ENCODE peak calls at places on chromosomes 7 and 10, in eight cellular contexts. One of them, this sample, is unnamed.
A peak's percentile ranks its signal among the peaks of the same experiment; 100 is the strongest.

GRCh38 chr7:81960026-81960425 is 190.2 kb upstream of the HGF start:
- DNase-seq in H54: no peak
- DNase-seq in foreskin fibroblast: no peak
- DNase-seq in HEK293T: no peak
- DNase-seq in testis: no peak
- DNase-seq in stimulated activated CD4-positive, alpha-beta T cell treated with anti-CD3 and anti-CD28 coated beads, Interleukin-4, amount 100 ng/mL, for 1 hour: no peak
- DNase-seq in H7: no peak
- DNase-seq in colonic mucosa: no peak
- DNase-seq in this sample: no peak

GRCh38 chr7:14666304-14666703 is 236.2 kb downstream of the DGKB start:
- DNase-seq in H54: no peak
- DNase-seq in foreskin fibroblast: no peak
- DNase-seq in HEK293T: no peak
- DNase-seq in testis: no peak
- DNase-seq in stimulated activated CD4-positive, alpha-beta T cell treated with anti-CD3 and anti-CD28 coated beads, Interleukin-4, amount 100 ng/mL, for 1 hour: no peak
- DNase-seq in H7: no peak
- DNase-seq in colonic mucosa: no peak
- DNase-seq in this sample: no peak

GRCh38 chr7:90579181-90579688 is 16.9 kb upstream of the CDK14 start:
- DNase-seq in H54: no peak
- DNase-seq in foreskin fibroblast: peak; percentile 66
- DNase-seq in HEK293T: no peak
- DNase-seq in testis: no peak
- DNase-seq in stimulated activated CD4-positive, alpha-beta T cell treated with anti-CD3 and anti-CD28 coated beads, Interleukin-4, amount 100 ng/mL, for 1 hour: no peak
- DNase-seq in H7: no peak
- DNase-seq in colonic mucosa: no peak
- DNase-seq in this sample: no peak

GRCh38 chr10:95566121-95566520 is 5.0 kb upstream of the SORBS1 start:
- DNase-seq in H54: no peak
- DNase-seq in foreskin fibroblast: no peak
- DNase-seq in HEK293T: no peak
- DNase-seq in testis: no peak
- DNase-seq in stimulated activated CD4-positive, alpha-beta T cell treated with anti-CD3 and anti-CD28 coated beads, Interleukin-4, amount 100 ng/mL, for 1 hour: no peak
- DNase-seq in H7: no peak
- DNase-seq in colonic mucosa: no peak
- DNase-seq in this sample: no peak

GRCh38 chr7:98935811-98936210 is 57.5 kb downstream of the TRRAP start:
- DNase-seq in H54: no peak
- DNase-seq in foreskin fibroblast: peak; percentile 37
- DNase-seq in HEK293T: no peak
- DNase-seq in testis: no peak
- DNase-seq in stimulated activated CD4-positive, alpha-beta T cell treated with anti-CD3 and anti-CD28 coated beads, Interleukin-4, amount 100 ng/mL, for 1 hour: no peak
- DNase-seq in H7: no peak
- DNase-seq in colonic mucosa: no peak
- DNase-seq in this sample: no peak

GRCh38 chr10:127034224-127034623 is 129.0 kb downstream of the DOCK1 start:
- DNase-seq in H54: no peak
- DNase-seq in foreskin fibroblast: no peak
- DNase-seq in HEK293T: no peak
- DNase-seq in testis: peak; percentile 7
- DNase-seq in stimulated activated CD4-positive, alpha-beta T cell treated with anti-CD3 and anti-CD28 coated beads, Interleukin-4, amount 100 ng/mL, for 1 hour: no peak
- DNase-seq in H7: no peak
- DNase-seq in colonic mucosa: peak; percentile 3
- DNase-seq in this sample: no peak

GRCh38 chr10:88118769-88119559 is 255.5 kb downstream of the PTEN start:
- DNase-seq in H54: no peak
- DNase-seq in foreskin fibroblast: no peak
- DNase-seq in HEK293T: no peak
- DNase-seq in testis: no peak
- DNase-seq in stimulated activated CD4-positive, alpha-beta T cell treated with anti-CD3 and anti-CD28 coated beads, Interleukin-4, amount 100 ng/mL, for 1 hour: no peak
- DNase-seq in H7: no peak
- DNase-seq in colonic mucosa: no peak
- DNase-seq in this sample: no peak

GRCh38 chr7:23594879-23595604 is 2.1 kb upstream of the CCDC126 start:
- DNase-seq in H54: no peak
- DNase-seq in foreskin fibroblast: no peak
- DNase-seq in HEK293T: no peak
- DNase-seq in testis: no peak
- DNase-seq in stimulated activated CD4-positive, alpha-beta T cell treated with anti-CD3 and anti-CD28 coated beads, Interleukin-4, amount 100 ng/mL, for 1 hour: peak; percentile 19
- DNase-seq in H7: no peak
- DNase-seq in colonic mucosa: no peak
- DNase-seq in this sample: no peak

GRCh38 chr7:28921822-28922221 is 36.3 kb downstream of the TRIL start:
- DNase-seq in H54: peak; percentile 35
- DNase-seq in foreskin fibroblast: peak; percentile 55
- DNase-seq in HEK293T: peak; percentile 64
- DNase-seq in testis: peak; percentile 59
- DNase-seq in stimulated activated CD4-positive, alpha-beta T cell treated with anti-CD3 and anti-CD28 coated beads, Interleukin-4, amount 100 ng/mL, for 1 hour: no peak
- DNase-seq in H7: peak; percentile 55
- DNase-seq in colonic mucosa: peak; percentile 59
- DNase-seq in this sample: peak; percentile 80

GRCh38 chr7:43784030-43785001 is 25.8 kb downstream of the BLVRA start:
- DNase-seq in H54: no peak
- DNase-seq in foreskin fibroblast: no peak
- DNase-seq in HEK293T: no peak
- DNase-seq in testis: no peak
- DNase-seq in stimulated activated CD4-positive, alpha-beta T cell treated with anti-CD3 and anti-CD28 coated beads, Interleukin-4, amount 100 ng/mL, for 1 hour: peak; percentile 24
- DNase-seq in H7: no peak
- DNase-seq in colonic mucosa: no peak
- DNase-seq in this sample: peak; percentile 15

GRCh38 chr7:152383341-152384234 is 52.2 kb downstream of the KMT2C start:
- DNase-seq in H54: no peak
- DNase-seq in foreskin fibroblast: peak; percentile 85
- DNase-seq in HEK293T: no peak
- DNase-seq in testis: no peak
- DNase-seq in stimulated activated CD4-positive, alpha-beta T cell treated with anti-CD3 and anti-CD28 coated beads, Interleukin-4, amount 100 ng/mL, for 1 hour: peak; percentile 18
- DNase-seq in H7: no peak
- DNase-seq in colonic mucosa: no peak
- DNase-seq in this sample: no peak

GRCh38 chr10:42926831-42927230 is 144.2 kb downstream of the BMS1 start:
- DNase-seq in H54: no peak
- DNase-seq in foreskin fibroblast: no peak
- DNase-seq in HEK293T: peak; percentile 58
- DNase-seq in testis: no peak
- DNase-seq in stimulated activated CD4-positive, alpha-beta T cell treated with anti-CD3 and anti-CD28 coated beads, Interleukin-4, amount 100 ng/mL, for 1 hour: no peak
- DNase-seq in H7: peak; percentile 88
- DNase-seq in colonic mucosa: no peak
- DNase-seq in this sample: no peak

GRCh38 chr7:43799605-43800004 is 41.1 kb downstream of the BLVRA start:
- DNase-seq in H54: no peak
- DNase-seq in foreskin fibroblast: no peak
- DNase-seq in HEK293T: no peak
- DNase-seq in testis: no peak
- DNase-seq in stimulated activated CD4-positive, alpha-beta T cell treated with anti-CD3 and anti-CD28 coated beads, Interleukin-4, amount 100 ng/mL, for 1 hour: no peak
- DNase-seq in H7: no peak
- DNase-seq in colonic mucosa: no peak
- DNase-seq in this sample: no peak

GRCh38 chr7:27134392-27134791 is 3.8 kb upstream of the HOXA4 start:
- DNase-seq in H54: no peak
- DNase-seq in foreskin fibroblast: peak; percentile 70
- DNase-seq in HEK293T: no peak
- DNase-seq in testis: no peak
- DNase-seq in stimulated activated CD4-positive, alpha-beta T cell treated with anti-CD3 and anti-CD28 coated beads, Interleukin-4, amount 100 ng/mL, for 1 hour: no peak
- DNase-seq in H7: no peak
- DNase-seq in colonic mucosa: peak; percentile 53
- DNase-seq in this sample: peak; percentile 23

GRCh38 chr7:53675835-53676234 is 640.4 kb downstream of the POM121L12 start:
- DNase-seq in H54: no peak
- DNase-seq in foreskin fibroblast: no peak
- DNase-seq in HEK293T: no peak
- DNase-seq in testis: no peak
- DNase-seq in stimulated activated CD4-positive, alpha-beta T cell treated with anti-CD3 and anti-CD28 coated beads, Interleukin-4, amount 100 ng/mL, for 1 hour: no peak
- DNase-seq in H7: no peak
- DNase-seq in colonic mucosa: no peak
- DNase-seq in this sample: no peak

GRCh38 chr7:108488902-108489538 is 32.8 kb upstream of the NRCAM start:
- DNase-seq in H54: no peak
- DNase-seq in foreskin fibroblast: no peak
- DNase-seq in HEK293T: no peak
- DNase-seq in testis: no peak
- DNase-seq in stimulated activated CD4-positive, alpha-beta T cell treated with anti-CD3 and anti-CD28 coated beads, Interleukin-4, amount 100 ng/mL, for 1 hour: no peak
- DNase-seq in H7: peak; percentile 12
- DNase-seq in colonic mucosa: no peak
- DNase-seq in this sample: no peak

GRCh38 chr10:16777473-16778370 is 39.5 kb downstream of the RSU1 start:
- DNase-seq in H54: peak; percentile 29
- DNase-seq in foreskin fibroblast: peak; percentile 18
- DNase-seq in HEK293T: peak; percentile 65
- DNase-seq in testis: no peak
- DNase-seq in stimulated activated CD4-positive, alpha-beta T cell treated with anti-CD3 and anti-CD28 coated beads, Interleukin-4, amount 100 ng/mL, for 1 hour: no peak
- DNase-seq in H7: peak; percentile 65
- DNase-seq in colonic mucosa: no peak
- DNase-seq in this sample: peak; percentile 43

GRCh38 chr7:4659551-4660286 is 22.4 kb upstream of the FOXK1 start:
- DNase-seq in H54: no peak
- DNase-seq in foreskin fibroblast: no peak
- DNase-seq in HEK293T: no peak
- DNase-seq in testis: no peak
- DNase-seq in stimulated activated CD4-positive, alpha-beta T cell treated with anti-CD3 and anti-CD28 coated beads, Interleukin-4, amount 100 ng/mL, for 1 hour: no peak
- DNase-seq in H7: peak; percentile 43
- DNase-seq in colonic mucosa: no peak
- DNase-seq in this sample: no peak

GRCh38 chr7:130141858-130142653 is 63.1 kb downstream of the TMEM209 start:
- DNase-seq in H54: no peak
- DNase-seq in foreskin fibroblast: no peak
- DNase-seq in HEK293T: no peak
- DNase-seq in testis: no peak
- DNase-seq in stimulated activated CD4-positive, alpha-beta T cell treated with anti-CD3 and anti-CD28 coated beads, Interleukin-4, amount 100 ng/mL, for 1 hour: no peak
- DNase-seq in H7: peak; percentile 57
- DNase-seq in colonic mucosa: peak; percentile 30
- DNase-seq in this sample: no peak

GRCh38 chr10:77139145-77139692 is 498.4 kb downstream of the KCNMA1 start:
- DNase-seq in H54: no peak
- DNase-seq in foreskin fibroblast: no peak
- DNase-seq in HEK293T: no peak
- DNase-seq in testis: no peak
- DNase-seq in stimulated activated CD4-positive, alpha-beta T cell treated with anti-CD3 and anti-CD28 coated beads, Interleukin-4, amount 100 ng/mL, for 1 hour: no peak
- DNase-seq in H7: no peak
- DNase-seq in colonic mucosa: no peak
- DNase-seq in this sample: no peak